ENCODE peak calls at places on chromosomes 1 and 21, in four cellular contexts. W is K562, A is GM12878, P is HepG2. Y is an unnamed sample.

GRCh38 chr1:170670751-170671628 is 7.1 kb downstream of the PRRX1 start:
- DNase-seq in W (peak), A (no peak), P (no peak), Y (peak)

GRCh38 chr1:193633991-193634390 is 447.6 kb upstream of the B3GALT2 start:
- DNase-seq in W (no peak), A (no peak), P (no peak), Y (no peak)

GRCh38 chr1:175016073-175016722 is 7.0 kb downstream of the MRPS14 start:
- DNase-seq in W (no peak), A (no peak), P (no peak), Y (no peak)

GRCh38 chr1:20693623-20694022 is 24.2 kb downstream of the KIF17 start:
- DNase-seq in W (no peak), A (no peak), P (no peak), Y (no peak)

GRCh38 chr1:230728710-230729392 is 14.9 kb upstream of the AGT start:
- DNase-seq in W (no peak), A (no peak), P (peak), Y (no peak)

GRCh38 chr1:23200885-23201284 is 16.4 kb downstream of the HTR1D start:
- DNase-seq in W (peak), A (no peak), P (no peak), Y (no peak)

GRCh38 chr1:31266547-31266946 is 26.9 kb upstream of the NKAIN1 start:
- DNase-seq in W (no peak), A (no peak), P (no peak), Y (no peak)

GRCh38 chr1:208190784-208191183 is 53.4 kb downstream of the PLXNA2 start:
- DNase-seq in W (no peak), A (no peak), P (no peak), Y (no peak)

GRCh38 chr1:112794654-112795239 is 79.6 kb upstream of the PPM1J start:
- DNase-seq in W (peak), A (no peak), P (no peak), Y (no peak)

GRCh38 chr1:2348346-2349275 is 42.7 kb downstream of the MORN1 start:
- DNase-seq in W (no peak), A (no peak), P (no peak), Y (no peak)

GRCh38 chr1:55869050-55869449 is 653.9 kb upstream of the USP24 start:
- DNase-seq in W (no peak), A (no peak), P (no peak), Y (no peak)

GRCh38 chr1:55870076-55870475 is 654.9 kb upstream of the USP24 start:
- DNase-seq in W (no peak), A (no peak), P (no peak), Y (no peak)

GRCh38 chr1:55867444-55867843 is 652.3 kb upstream of the USP24 start:
- DNase-seq in W (no peak), A (no peak), P (no peak), Y (no peak)

DNA sequence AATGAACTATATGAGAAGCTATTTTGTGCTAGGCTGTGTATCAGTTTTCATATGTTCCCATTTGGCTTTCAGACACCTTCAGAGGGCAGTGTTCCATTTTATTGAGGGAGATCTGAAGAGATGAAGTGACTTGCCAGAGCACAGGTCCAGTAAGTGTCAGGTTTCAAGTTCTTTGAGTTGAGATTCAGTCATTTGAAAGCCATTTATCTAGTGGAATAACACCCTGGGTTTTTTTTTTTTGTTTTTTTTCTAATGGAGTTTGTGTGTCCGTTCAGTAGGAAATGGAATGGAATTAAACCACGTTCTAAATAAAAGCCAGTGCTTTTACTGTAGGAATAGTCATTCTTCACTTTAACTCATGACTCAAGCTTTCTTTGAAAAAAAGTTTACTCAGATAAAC is 652.9 kb upstream of the USP24 start:
- DNase-seq in W (no peak), A (no peak), P (peak), Y (no peak)
- TF ChIP-seq GABPA in W (no peak), A (no peak), P (no peak), Y (no peak)

GRCh38 chr21:35995522-35996088 is 64.7 kb downstream of the SETD4 start:
- DNase-seq in W (no peak), A (no peak), P (peak), Y (no peak)
- TF ChIP-seq FOXM1 in W (no peak), A (no peak), P (no peak), Y (no peak)

GRCh38 chr1:215594640-215595039 is 27.5 kb downstream of the KCTD3 start:
- DNase-seq in W (no peak), A (no peak), P (no peak), Y (no peak)
- H3K9ac ChIP-seq in W (no peak), A (no peak), P (no peak), Y (no peak)

DNA sequence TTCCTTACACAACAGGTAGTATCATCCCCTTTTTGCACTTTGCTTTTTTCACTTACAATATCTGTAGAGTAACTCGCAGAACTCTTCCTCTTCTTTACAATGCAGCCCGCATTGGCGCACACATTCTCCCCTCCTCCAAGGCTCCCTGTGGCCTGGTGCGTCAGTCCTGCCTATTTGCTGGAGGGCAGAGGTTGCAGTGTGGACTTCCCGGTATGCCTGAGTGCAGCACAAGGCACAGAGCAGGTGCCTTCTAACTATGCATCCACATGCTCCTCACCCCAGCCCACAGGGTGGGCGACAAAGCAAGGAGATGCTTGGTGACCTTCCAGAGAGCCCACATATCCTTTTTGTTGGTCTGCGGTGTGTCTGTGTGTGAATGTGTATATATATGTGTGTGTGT is 53.3 kb downstream of the ARHGEF11 start:
- DNase-seq in W (no peak), A (no peak), P (no peak), Y (no peak)
- TF ChIP-seq GABPA in W (no peak), A (no peak), P (no peak), Y (no peak)

GRCh38 chr1:159938221-159938852 is 7.1 kb downstream of the IGSF9 start:
- DNase-seq in W (no peak), A (no peak), P (no peak), Y (no peak)
- TF ChIP-seq FOXM1 in W (no peak), A (no peak), P (no peak), Y (no peak)

GRCh38 chr1:236131916-236132315 is 10.4 kb upstream of the GPR137B start:
- DNase-seq in W (no peak), A (no peak), P (no peak), Y (no peak)
- H3K9ac ChIP-seq in W (no peak), A (no peak), P (no peak), Y (no peak)

GRCh38 chr1:91398291-91398690 is 6.3 kb downstream of the HFM1 start:
- DNase-seq in W (no peak), A (no peak), P (no peak), Y (no peak)

GRCh38 chr1:91402023-91402422 is 2.6 kb downstream of the HFM1 start:
- DNase-seq in W (peak), A (no peak), P (peak), Y (peak)

GRCh38 chr1:91397605-91398004 is 7.0 kb downstream of the HFM1 start:
- DNase-seq in W (no peak), A (no peak), P (no peak), Y (no peak)

GRCh38 chr1:91404151-91405012 is at the start of gene HFM1:
- DNase-seq in W (peak), A (no peak), P (peak), Y (peak)

GRCh38 chr1:91400133-91400725 is 4.4 kb downstream of the HFM1 start:
- DNase-seq in W (no peak), A (no peak), P (no peak), Y (no peak)
- TF ChIP-seq GABPA in W (no peak), A (no peak), P (no peak), Y (no peak)